ENCODE peak calls at places on chromosomes 3 and 15, in six cellular contexts. Z is WERI-Rb-1; Q is lung microvascular endothelial cell; M is activated T-cell treated with anti-CD3 and anti-CD28 coated beads for 24 hours; P is heart right ventricle; O is central memory CD4-positive, alpha-beta T cell. Y is an unnamed sample.

GRCh38 chr3:150748648-150749047 is 14.3 kb downstream of the SIAH2 start:
- DNase-seq in Z (no peak), Q (no peak), M (no peak), P (no peak), O (no peak), Y (no peak)

GRCh38 chr15:90646662-90647305 is 70.4 kb upstream of the BLM start:
- DNase-seq in Z (no peak), Q (no peak), M (no peak), P (no peak), O (no peak), Y (no peak)

GRCh38 chr3:67783281-67784250 is 129.2 kb upstream of the SUCLG2 start:
- DNase-seq in Z (no peak), Q (no peak), M (no peak), P (no peak), O (no peak), Y (no peak)

GRCh38 chr3:9623148-9623547 is 26.2 kb upstream of the MTMR14 start:
- DNase-seq in Z (no peak), Q (no peak), M (no peak), P (no peak), O (no peak), Y (no peak)

GRCh38 chr3:86993704-86994103 is 2.8 kb upstream of the VGLL3 start:
- DNase-seq in Z (no peak), Q (no peak), M (no peak), P (no peak), O (no peak), Y (no peak)

GRCh38 chr3:159586587-159587202 is 401.9 kb upstream of the IL12A start:
- DNase-seq in Z (peak), Q (peak), M (no peak), P (no peak), O (no peak), Y (peak)

GRCh38 chr15:68791431-68792283 is 29.0 kb downstream of the ANP32A start:
- DNase-seq in Z (no peak), Q (no peak), M (peak), P (no peak), O (peak), Y (no peak)

GRCh38 chr15:48993411-48993810 is 29.7 kb upstream of the SHC4 start:
- DNase-seq in Z (no peak), Q (no peak), M (no peak), P (no peak), O (no peak), Y (no peak)

GRCh38 chr3:141231923-141232861 is 567 bp downstream of the PXYLP1 start:
- DNase-seq in Z (peak), Q (no peak), M (no peak), P (peak), O (peak), Y (peak)

GRCh38 chr3:187713504-187713903 is 11.1 kb upstream of the RTP2 start:
- DNase-seq in Z (no peak), Q (peak), M (no peak), P (no peak), O (peak), Y (no peak)

GRCh38 chr15:63089260-63090043 is 32.2 kb upstream of the LACTB start:
- DNase-seq in Z (peak), Q (no peak), M (no peak), P (peak), O (no peak), Y (no peak)

GRCh38 chr3:13548696-13549512 is at the start of gene FBLN2:
- DNase-seq in Z (peak), Q (peak), M (no peak), P (peak), O (no peak), Y (peak)

GRCh38 chr15:33026614-33027013 is 167.9 kb downstream of the FMN1 start:
- DNase-seq in Z (no peak), Q (no peak), M (no peak), P (no peak), O (no peak), Y (no peak)

Y was measured in neuronal stem cell.